ENCODE peak calls at places on chromosomes 16 and 17, in five cellular contexts. One of them, this sample, is unnamed.

GRCh38 chr16:2595376-2596200 is 57.8 kb downstream of the PDPK1 start:
- DNase-seq in HepG2: no peak
- DNase-seq in H1: no peak
- DNase-seq in GM12878: no peak
- DNase-seq in K562: no peak
- DNase-seq in this sample: no peak

GRCh38 chr16:56191807-56192643 is 736 bp downstream of the GNAO1 start:
- DNase-seq in HepG2: no peak
- DNase-seq in H1: no peak
- DNase-seq in GM12878: no peak
- DNase-seq in K562: no peak
- DNase-seq in this sample: peak; percentile 57

GRCh38 chr17:78759203-78759968 is 22.7 kb downstream of the CYTH1 start:
- DNase-seq in HepG2: no peak
- DNase-seq in H1: no peak
- DNase-seq in GM12878: no peak
- DNase-seq in K562: no peak
- DNase-seq in this sample: peak; percentile 58

GRCh38 chr17:8366231-8366630 is 10.3 kb downstream of the KRABD2 start:
- DNase-seq in HepG2: no peak
- DNase-seq in H1: no peak
- DNase-seq in GM12878: no peak
- DNase-seq in K562: no peak
- DNase-seq in this sample: no peak

GRCh38 chr16:58045096-58045495 is 19.5 kb downstream of the MMP15 start:
- DNase-seq in HepG2: no peak
- DNase-seq in H1: no peak
- DNase-seq in GM12878: no peak
- DNase-seq in K562: no peak
- DNase-seq in this sample: no peak

GRCh38 chr16:9256196-9256595 is 164.8 kb downstream of the HAPSTR1 start:
- DNase-seq in HepG2: peak; percentile 66
- DNase-seq in H1: peak; percentile 58
- DNase-seq in GM12878: no peak
- DNase-seq in K562: peak; percentile 78
- DNase-seq in this sample: peak; percentile 34

GRCh38 chr17:44044092-44044491 is 22.4 kb downstream of the LSM12 start:
- DNase-seq in HepG2: no peak
- DNase-seq in H1: no peak
- DNase-seq in GM12878: no peak
- DNase-seq in K562: no peak
- DNase-seq in this sample: no peak

GRCh38 chr17:28469376-28469775 is 4.1 kb upstream of the SLC13A2 start:
- DNase-seq in HepG2: no peak
- DNase-seq in H1: no peak
- DNase-seq in GM12878: no peak
- DNase-seq in K562: no peak
- DNase-seq in this sample: no peak

GRCh38 chr17:64992325-64992802 is 64.2 kb downstream of the GNA13 start:
- DNase-seq in HepG2: peak; percentile 59
- DNase-seq in H1: no peak
- DNase-seq in GM12878: no peak
- DNase-seq in K562: no peak
- DNase-seq in this sample: no peak

GRCh38 chr16:88924834-88925539 is 52.0 kb downstream of the CBFA2T3 start:
- DNase-seq in HepG2: peak; percentile 70
- DNase-seq in H1: peak; percentile 49
- DNase-seq in GM12878: no peak
- DNase-seq in K562: peak; percentile 58
- DNase-seq in this sample: peak; percentile 80

GRCh38 chr16:82329070-82329469 is 159.0 kb upstream of the MPHOSPH6 start:
- DNase-seq in HepG2: no peak
- DNase-seq in H1: no peak
- DNase-seq in GM12878: no peak
- DNase-seq in K562: no peak
- DNase-seq in this sample: no peak

GRCh38 chr16:1964046-1964505 is 550 bp downstream of the RPS2 start:
- DNase-seq in HepG2: no peak
- DNase-seq in H1: no peak
- DNase-seq in GM12878: no peak
- DNase-seq in K562: no peak
- DNase-seq in this sample: no peak

GRCh38 chr16:82037666-82038065 is 2.6 kb downstream of the HSD17B2 start:
- DNase-seq in HepG2: no peak
- DNase-seq in H1: no peak
- DNase-seq in GM12878: no peak
- DNase-seq in K562: no peak
- DNase-seq in this sample: no peak

GRCh38 chr16:10987361-10988163 is 43.2 kb downstream of the CLEC16A start:
- DNase-seq in HepG2: no peak
- DNase-seq in H1: no peak
- DNase-seq in GM12878: no peak
- DNase-seq in K562: no peak
- DNase-seq in this sample: no peak

DNA sequence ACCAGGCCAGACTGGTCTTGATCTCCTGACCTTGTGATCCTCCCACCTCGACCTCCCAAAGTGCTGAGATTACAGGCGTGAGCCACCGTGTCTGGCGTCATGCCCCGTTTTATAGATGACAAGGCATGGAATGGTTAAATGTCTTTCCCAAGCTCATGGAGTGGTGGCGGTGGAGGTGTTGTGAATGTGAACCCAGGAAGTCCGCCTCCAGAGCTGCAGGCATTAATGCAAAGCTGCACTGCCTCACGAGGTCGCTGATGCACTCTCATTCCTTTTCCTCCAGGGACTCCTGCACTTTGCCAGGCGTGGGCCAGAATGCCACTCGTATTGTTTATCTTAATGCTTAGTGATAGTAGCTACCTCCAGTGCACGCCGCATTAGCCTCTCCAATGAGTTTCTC is 149.6 kb downstream of the WWOX start:
- DNase-seq in HepG2: peak; percentile 77
- DNase-seq in H1: no peak
- DNase-seq in GM12878: no peak
- DNase-seq in K562: no peak
- DNase-seq in this sample: no peak
- TF ChIP-seq USF2 in HepG2: no peak
- TF ChIP-seq USF2 in H1: no peak
- TF ChIP-seq USF2 in GM12878: no peak
- TF ChIP-seq USF2 in K562: no peak
- TF ChIP-seq USF2 in this sample: no peak

GRCh38 chr17:74987909-74988711 is 678 bp downstream of the CDR2L start:
- DNase-seq in HepG2: no peak
- DNase-seq in H1: no peak
- DNase-seq in GM12878: no peak
- DNase-seq in K562: peak; percentile 77
- DNase-seq in this sample: peak; percentile 86
- TF ChIP-seq POLR2AphosphoS5 in HepG2: no peak
- TF ChIP-seq POLR2AphosphoS5 in H1: peak; percentile 24
- TF ChIP-seq POLR2AphosphoS5 in GM12878: no peak
- TF ChIP-seq POLR2AphosphoS5 in K562: no peak
- TF ChIP-seq POLR2AphosphoS5 in this sample: peak; percentile 47

DNA sequence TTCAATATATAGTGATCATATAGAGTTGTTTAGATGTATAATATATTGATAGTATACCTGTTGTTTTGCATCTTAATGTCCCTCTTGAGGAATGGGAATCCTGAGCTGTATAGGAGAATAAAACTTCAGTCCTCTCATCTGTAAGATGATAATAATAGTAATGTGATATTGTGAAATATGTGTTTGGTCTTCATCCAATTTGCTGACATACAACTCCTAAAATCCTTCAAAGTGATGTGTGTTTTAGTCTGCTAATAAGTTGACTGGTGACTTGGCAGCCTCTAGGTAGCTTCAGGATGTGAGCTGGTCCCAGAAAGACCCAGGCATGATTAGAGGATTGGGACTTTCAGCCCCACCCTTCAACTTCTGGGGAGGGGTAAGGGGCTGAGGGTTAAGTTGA is 22.8 kb upstream of the NFAT5 start:
- DNase-seq in HepG2: no peak
- DNase-seq in H1: no peak
- DNase-seq in GM12878: no peak
- DNase-seq in K562: no peak
- DNase-seq in this sample: no peak
- TF ChIP-seq USF2 in HepG2: no peak
- TF ChIP-seq USF2 in H1: no peak
- TF ChIP-seq USF2 in GM12878: no peak
- TF ChIP-seq USF2 in K562: no peak
- TF ChIP-seq USF2 in this sample: no peak

DNA sequence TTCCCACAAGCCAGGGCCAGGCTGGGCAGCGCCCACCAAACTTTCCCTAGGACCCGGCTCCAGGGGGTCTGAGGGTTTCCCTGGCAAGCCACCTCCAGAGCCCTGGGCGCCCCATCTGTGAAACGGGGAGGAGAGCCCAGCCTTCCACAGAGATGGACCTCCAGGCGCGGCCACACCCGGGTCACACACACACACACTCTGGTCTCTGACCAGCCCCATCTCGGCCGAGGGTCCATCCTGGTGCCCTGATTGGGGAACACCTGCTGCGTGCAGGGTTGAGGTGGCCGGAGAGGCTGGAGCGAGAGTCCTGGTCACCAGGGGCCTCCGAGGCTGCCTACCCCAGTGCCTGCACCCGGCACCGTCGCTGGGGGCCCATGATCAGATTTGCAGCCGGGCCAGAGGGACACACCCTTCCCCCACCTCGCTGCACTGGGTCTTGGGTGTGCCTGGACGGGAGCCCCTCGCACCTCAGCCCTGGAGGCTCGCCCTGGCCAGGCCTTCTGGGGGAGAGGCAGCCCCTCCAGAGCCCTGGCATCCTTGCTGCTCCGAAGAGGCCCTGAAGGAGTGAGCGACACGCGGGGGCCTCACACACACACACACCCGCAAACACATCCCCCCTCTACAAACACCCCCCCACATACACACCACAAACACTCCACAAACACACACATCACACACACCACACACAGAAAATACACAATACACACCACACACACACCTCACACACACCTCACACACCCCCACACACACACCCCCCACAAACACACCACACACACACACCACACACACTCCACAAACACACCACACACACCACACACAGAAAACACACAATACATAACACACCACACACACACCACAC is 29.7 kb downstream of the SLC25A10 start:
- DNase-seq in HepG2: no peak
- DNase-seq in H1: no peak
- DNase-seq in GM12878: no peak
- DNase-seq in K562: peak; percentile 77
- DNase-seq in this sample: peak; percentile 81
- TF ChIP-seq POLR2AphosphoS5 in HepG2: no peak
- TF ChIP-seq POLR2AphosphoS5 in H1: no peak
- TF ChIP-seq POLR2AphosphoS5 in GM12878: no peak
- TF ChIP-seq POLR2AphosphoS5 in K562: no peak
- TF ChIP-seq POLR2AphosphoS5 in this sample: no peak